ENCODE peak calls at places on chromosomes 16 and 17, in four cellular contexts. Y, N, I and W are unnamed samples.

GRCh38 chr16:9256196-9256595 is 164.8 kb downstream of the HAPSTR1 start:
- DNase-seq in Y (no peak), N (peak; percentile 66), I (peak; percentile 60), W (peak; percentile 95)

GRCh38 chr16:14405611-14406537 is 224.2 kb downstream of the PARN start:
- DNase-seq in Y (peak; percentile 77), N (peak; percentile 90), I (peak; percentile 90), W (peak; percentile 66)

GRCh38 chr17:56835259-56835575 is 1.3 kb downstream of the DGKE start:
- DNase-seq in Y (no peak), N (no peak), I (no peak), W (no peak)

GRCh38 chr17:45719335-45720071 is 64.6 kb upstream of the CRHR1 start:
- DNase-seq in Y (no peak), N (peak; percentile 41), I (peak; percentile 25), W (no peak)

GRCh38 chr16:87661561-87661960 is 59.3 kb downstream of the JPH3 start:
- DNase-seq in Y (no peak), N (peak; percentile 44), I (peak; percentile 75), W (peak; percentile 31)

GRCh38 chr17:31900877-31901276 is 631 bp downstream of the UTP6 start:
- DNase-seq in Y (no peak), N (peak; percentile 16), I (peak; percentile 35), W (no peak)

GRCh38 chr16:4801962-4802658 is at the start of gene ROGDI:
- DNase-seq in Y (no peak), N (peak; percentile 80), I (peak; percentile 74), W (peak; percentile 70)

GRCh38 chr16:4011225-4011939 is 104.9 kb downstream of the ADCY9 start:
- DNase-seq in Y (no peak), N (no peak), I (no peak), W (peak; percentile 72)

GRCh38 chr16:89798126-89798525 is 18.3 kb downstream of the FANCA start:
- DNase-seq in Y (no peak), N (no peak), I (no peak), W (no peak)

GRCh38 chr17:48259710-48260291 is 152.2 kb downstream of the SNX11 start:
- DNase-seq in Y (no peak), N (no peak), I (peak; percentile 40), W (no peak)

GRCh38 chr16:47965439-47965838 is 190.4 kb downstream of the ABCC12 start:
- DNase-seq in Y (no peak), N (no peak), I (no peak), W (peak; percentile 35)

GRCh38 chr16:76676356-76676755 is 399.2 kb downstream of the CNTNAP4 start:
- DNase-seq in Y (no peak), N (no peak), I (no peak), W (no peak)

GRCh38 chr17:39580082-39580468 is 27.6 kb downstream of the NEUROD2 start:
- DNase-seq in Y (no peak), N (no peak), I (no peak), W (no peak)

GRCh38 chr17:33434841-33435240 is 141.7 kb upstream of the ASIC2 start:
- DNase-seq in Y (no peak), N (no peak), I (no peak), W (no peak)

GRCh38 chr17:70100983-70101382 is 26.0 kb downstream of the KCNJ16 start:
- DNase-seq in Y (no peak), N (no peak), I (no peak), W (no peak)

GRCh38 chr17:16900288-16900882 is 71.5 kb downstream of the TNFRSF13B start:
- DNase-seq in Y (no peak), N (no peak), I (no peak), W (no peak)

GRCh38 chr17:2266045-2266864 is 37.3 kb downstream of the SMG6 start:
- DNase-seq in Y (peak; percentile 97), N (no peak), I (no peak), W (no peak)

GRCh38 chr16:69328854-69329316 is 1.5 kb downstream of the PDF start:
- DNase-seq in Y (no peak), N (no peak), I (peak; percentile 24), W (no peak)

GRCh38 chr17:65208753-65209152 is 71.6 kb downstream of the RGS9 start:
- DNase-seq in Y (no peak), N (no peak), I (no peak), W (no peak)

GRCh38 chr17:81508639-81509047 is 4.0 kb downstream of the ACTG1 start:
- DNase-seq in Y (no peak), N (peak; percentile 51), I (no peak), W (no peak)

GRCh38 chr17:46782250-46782953 is 36.1 kb downstream of the WNT3 start:
- DNase-seq in Y (no peak), N (peak; percentile 62), I (peak; percentile 84), W (no peak)

GRCh38 chr17:82914375-82914774 is 74.6 kb upstream of the ZNF750 start:
- DNase-seq in Y (no peak), N (no peak), I (no peak), W (no peak)

GRCh38 chr17:57286372-57287105 is 30.2 kb downstream of the MSI2 start:
- DNase-seq in Y (no peak), N (no peak), I (no peak), W (no peak)

GRCh38 chr17:18213666-18214270 is 11.7 kb upstream of the LLGL1 start:
- DNase-seq in Y (no peak), N (no peak), I (no peak), W (no peak)

GRCh38 chr17:18219016-18219415 is 6.4 kb upstream of the LLGL1 start:
- DNase-seq in Y (no peak), N (no peak), I (no peak), W (no peak)

DNA sequence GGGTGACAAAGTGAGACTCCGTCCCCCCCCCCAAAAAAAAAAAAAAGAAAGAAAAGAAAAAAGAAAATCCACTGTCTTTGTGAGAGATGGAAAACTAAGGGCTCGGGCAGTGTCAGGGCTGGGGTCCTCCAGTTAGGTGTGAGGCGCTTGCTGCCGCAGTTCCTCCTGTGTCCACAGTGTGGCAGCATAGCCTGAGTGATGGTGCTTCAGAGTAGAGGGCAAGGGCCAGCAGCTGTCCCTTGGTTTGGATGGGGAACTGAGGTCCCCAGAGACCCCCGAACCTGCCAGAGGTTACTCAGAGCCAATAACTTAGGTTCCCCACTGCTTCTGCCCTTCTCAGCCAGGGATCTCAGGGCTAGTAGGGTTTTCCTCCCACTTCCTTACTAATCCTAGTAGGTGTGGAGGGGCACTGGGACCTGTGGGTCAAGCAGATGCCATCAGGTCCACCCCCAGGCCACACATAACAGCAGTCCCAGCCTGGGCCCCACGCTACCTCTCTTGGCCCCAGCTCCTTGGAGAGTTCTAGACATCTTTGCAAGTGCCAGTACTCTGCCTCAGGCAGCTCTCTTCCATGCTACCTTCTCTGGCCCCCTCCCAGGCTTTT is 7.9 kb upstream of the LLGL1 start:
- DNase-seq in Y (peak; percentile 2), N (peak; percentile 62), I (peak; percentile 76), W (peak; percentile 96)
- TF ChIP-seq CBX5 in Y (no peak), N (no peak), I (no peak), W (no peak)

DNA sequence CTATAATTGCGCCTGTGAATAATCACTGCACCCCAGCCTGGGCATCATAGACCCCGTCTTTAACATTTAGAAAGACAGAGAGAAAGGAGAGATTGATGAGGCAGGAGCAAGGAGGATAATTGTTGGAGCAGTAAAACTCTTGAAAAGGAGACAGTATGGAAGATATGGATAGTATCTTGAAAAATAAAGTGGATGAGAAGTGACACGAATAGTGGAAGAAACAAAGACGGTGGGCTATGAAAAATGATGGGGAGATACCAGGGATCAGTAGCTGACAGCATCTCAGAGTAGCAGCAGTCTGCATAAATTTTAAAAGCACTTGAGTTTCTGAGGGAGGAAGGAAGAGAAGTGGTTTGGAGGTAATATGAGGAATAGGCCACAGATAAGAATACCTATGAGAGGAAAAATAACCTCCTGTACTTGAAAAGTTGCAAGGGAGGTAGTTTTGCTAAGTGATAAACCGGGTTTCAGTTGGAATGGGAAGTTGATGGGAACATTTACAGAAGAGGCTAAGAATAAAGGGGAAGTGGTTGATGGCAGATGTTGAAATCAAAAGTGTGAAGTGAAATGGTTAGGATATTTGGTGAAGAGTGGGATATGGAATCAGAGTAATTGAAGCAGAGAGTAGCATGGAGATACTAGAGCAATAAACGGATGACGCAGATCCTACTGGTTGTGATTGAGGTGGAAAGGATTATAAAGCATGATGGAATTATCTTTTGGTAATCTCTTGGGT is 1.8 kb upstream of the PPM1D start:
- DNase-seq in Y (no peak), N (no peak), I (no peak), W (no peak)
- TF ChIP-seq SRF in Y (no peak), N (no peak), I (no peak), W (no peak)

GRCh38 chr16:24514096-24514495 is 25.3 kb upstream of the RBBP6 start:
- DNase-seq in Y (no peak), N (no peak), I (no peak), W (no peak)
- TF ChIP-seq SP1 in Y (no peak), N (no peak), I (no peak), W (no peak)

GRCh38 chr16:85126731-85127662 is 14.7 kb upstream of the CIBAR2 start:
- DNase-seq in Y (no peak), N (no peak), I (no peak), W (peak; percentile 66)

GRCh38 chr16:85132456-85133289 is 20.4 kb upstream of the CIBAR2 start:
- DNase-seq in Y (no peak), N (no peak), I (no peak), W (no peak)

GRCh38 chr16:85130707-85131028 is 18.4 kb upstream of the CIBAR2 start:
- DNase-seq in Y (no peak), N (no peak), I (no peak), W (no peak)

GRCh38 chr16:85128079-85128837 is 16.0 kb upstream of the CIBAR2 start:
- DNase-seq in Y (no peak), N (no peak), I (no peak), W (no peak)

DNA sequence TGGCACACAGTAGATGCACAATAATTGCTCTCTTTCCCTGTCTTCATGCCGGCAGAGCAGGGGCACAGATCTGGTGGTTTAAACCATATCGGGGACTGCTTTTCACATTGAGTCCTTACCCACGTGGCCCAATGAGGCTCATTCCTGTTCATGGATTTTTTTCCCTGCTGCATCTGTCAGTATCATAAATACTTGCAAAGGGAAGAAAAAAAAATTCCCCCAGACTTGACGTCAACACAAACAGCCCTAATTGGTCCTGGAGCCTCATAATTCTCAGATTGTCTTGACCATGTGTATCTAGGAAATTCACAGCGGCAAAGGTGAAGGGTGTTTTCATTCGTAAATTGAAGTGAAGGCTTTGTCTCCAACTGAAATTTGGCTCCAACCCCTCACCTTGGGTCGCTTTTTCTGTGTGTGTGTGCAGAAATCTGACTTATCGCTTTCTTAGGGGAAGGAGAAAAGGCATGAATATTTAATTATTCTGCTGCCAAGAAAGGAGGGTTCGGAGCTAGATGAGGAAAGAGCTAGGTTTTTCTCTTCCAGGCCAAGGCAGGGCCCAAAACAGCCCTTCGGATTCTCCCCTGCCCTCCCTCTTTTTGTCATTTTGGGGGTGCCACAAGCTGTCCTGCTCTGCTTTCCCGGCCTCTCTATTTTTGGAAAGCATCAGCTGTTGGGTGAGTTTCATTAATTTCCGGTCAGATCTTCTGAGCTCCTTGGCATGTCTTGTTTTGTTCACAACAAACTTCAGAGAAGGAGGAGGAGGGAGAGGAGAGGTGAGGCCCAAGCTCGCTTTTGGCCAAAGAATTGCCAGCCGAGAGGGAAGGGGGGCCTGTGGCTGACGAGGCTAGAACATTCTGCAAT is 17.8 kb upstream of the CIBAR2 start:
- DNase-seq in Y (no peak), N (no peak), I (no peak), W (no peak)
- TF ChIP-seq CBX5 in Y (no peak), N (no peak), I (no peak), W (no peak)